ENCODE peak calls at places on chromosome 3, in five cellular contexts. J is DND-41, T is progenitor cell of endocrine pancreas, C is left lung, O is epithelial cell of esophagus. K is an unnamed sample.

GRCh38 chr3:14791343-14791945 is 27.3 kb upstream of the FGD5 start:
- DNase-seq in C (no peak), O (peak; percentile 64), J (peak; percentile 46), T (peak; percentile 55), K (no peak)

GRCh38 chr3:183309276-183309675 is 56.2 kb downstream of the B3GNT5 start:
- DNase-seq in C (no peak), J (no peak), T (no peak), O (no peak), K (no peak)

GRCh38 chr3:157906627-157907026 is 199.6 kb downstream of the SHOX2 start:
- DNase-seq in J (no peak), T (no peak), C (no peak), O (peak; percentile 14), K (no peak)

GRCh38 chr3:4343258-4343657 is 40.1 kb downstream of the SETMAR start:
- DNase-seq in T (no peak), C (no peak), O (peak; percentile 17), J (no peak), K (no peak)

GRCh38 chr3:8665407-8665896 is 20.9 kb upstream of the SSUH2 start:
- DNase-seq in O (no peak), T (no peak), C (no peak), J (no peak), K (no peak)

GRCh38 chr3:135382621-135383020 is 582.9 kb upstream of the PPP2R3A start:
- DNase-seq in T (no peak), O (no peak), C (no peak), J (no peak), K (no peak)

GRCh38 chr3:8524249-8524648 is 22.6 kb downstream of the LMCD1 start:
- DNase-seq in J (no peak), T (no peak), C (no peak), O (peak; percentile 38), K (no peak)

GRCh38 chr3:74465652-74466415 is 148.6 kb downstream of the CNTN3 start:
- DNase-seq in J (no peak), T (no peak), O (no peak), C (no peak), K (no peak)

GRCh38 chr3:81726735-81727134 is 34.7 kb downstream of the GBE1 start:
- DNase-seq in T (no peak), C (no peak), O (peak; percentile 75), J (no peak), K (no peak)

GRCh38 chr3:16824085-16824696 is 60.6 kb upstream of the PLCL2 start:
- DNase-seq in C (no peak), O (no peak), T (no peak), J (peak; percentile 69), K (no peak)

GRCh38 chr3:1766384-1766783 is 332.3 kb upstream of the CNTN4 start:
- DNase-seq in T (no peak), C (no peak), J (no peak), O (no peak), K (no peak)

GRCh38 chr3:197372076-197372661 is 73.8 kb upstream of the DLG1 start:
- DNase-seq in O (peak; percentile 97), T (no peak), J (no peak), C (no peak), K (no peak)

GRCh38 chr3:116226245-116226644 is 219.0 kb downstream of the LSAMP start:
- DNase-seq in J (no peak), T (no peak), C (no peak), O (no peak), K (no peak)

GRCh38 chr3:56802411-56802745 is 629 bp upstream of the ARHGEF3 start:
- DNase-seq in T (no peak), J (no peak), C (no peak), O (no peak), K (no peak)

GRCh38 chr3:53039376-53039752 is 6.5 kb downstream of the SFMBT1 start:
- DNase-seq in O (no peak), C (no peak), T (no peak), J (no peak), K (no peak)

GRCh38 chr3:194379651-194380050 is 10.1 kb upstream of the LRRC15 start:
- DNase-seq in C (no peak), T (no peak), J (no peak), O (no peak), K (no peak)

GRCh38 chr3:194078046-194078445 is 57.9 kb upstream of the HES1 start:
- DNase-seq in O (no peak), T (no peak), J (no peak), C (no peak), K (no peak)

GRCh38 chr3:32200490-32200889 is 38.0 kb upstream of the CMTM8 start:
- DNase-seq in C (no peak), T (no peak), J (no peak), O (no peak), K (no peak)

GRCh38 chr3:149599236-149599635 is 58.6 kb downstream of the WWTR1 start:
- DNase-seq in O (no peak), T (no peak), C (no peak), J (no peak), K (no peak)

GRCh38 chr3:104629038-104629437 is 737.7 kb upstream of the ALCAM start:
- DNase-seq in J (no peak), C (no peak), O (peak; percentile 77), T (no peak), K (no peak)

GRCh38 chr3:124699686-124700396 is 30.4 kb upstream of the UMPS start:
- DNase-seq in C (no peak), J (no peak), T (no peak), O (no peak), K (no peak)

GRCh38 chr3:110814170-110815007 is 257.2 kb upstream of the NECTIN3 start:
- DNase-seq in O (peak; percentile 81), T (no peak), C (no peak), J (peak; percentile 62), K (no peak)

GRCh38 chr3:31165399-31165860 is 271.0 kb upstream of the GADL1 start:
- DNase-seq in O (peak; percentile 7), J (no peak), T (no peak), C (no peak), K (no peak)
- TF ChIP-seq CTCF in O (no peak), J (no peak), T (no peak), C (no peak), K (no peak)

GRCh38 chr3:17995769-17996168 is 253.3 kb upstream of the TBC1D5 start:
- DNase-seq in C (no peak), J (no peak), T (no peak), O (peak; percentile 4), K (no peak)
- TF ChIP-seq CTCF in C (no peak), J (peak; percentile 50), T (no peak), O (no peak), K (no peak)

GRCh38 chr3:42960781-42961180 is 18.3 kb upstream of the GASK1A start:
- DNase-seq in J (no peak), C (no peak), O (no peak), T (no peak), K (no peak)

GRCh38 chr3:42961633-42962032 is 17.5 kb upstream of the GASK1A start:
- DNase-seq in C (no peak), O (peak; percentile 62), J (peak; percentile 30), T (no peak), K (no peak)

GRCh38 chr3:42960282-42960681 is 18.8 kb upstream of the GASK1A start:
- DNase-seq in T (no peak), O (peak; percentile 28), C (no peak), J (no peak), K (no peak)

GRCh38 chr3:42957573-42957972 is 21.5 kb upstream of the GASK1A start:
- DNase-seq in T (no peak), O (no peak), C (no peak), J (no peak), K (no peak)
- TF ChIP-seq CTCF in T (peak; percentile 36), O (peak; percentile 9), C (no peak), J (peak; percentile 11), K (no peak)

DNA sequence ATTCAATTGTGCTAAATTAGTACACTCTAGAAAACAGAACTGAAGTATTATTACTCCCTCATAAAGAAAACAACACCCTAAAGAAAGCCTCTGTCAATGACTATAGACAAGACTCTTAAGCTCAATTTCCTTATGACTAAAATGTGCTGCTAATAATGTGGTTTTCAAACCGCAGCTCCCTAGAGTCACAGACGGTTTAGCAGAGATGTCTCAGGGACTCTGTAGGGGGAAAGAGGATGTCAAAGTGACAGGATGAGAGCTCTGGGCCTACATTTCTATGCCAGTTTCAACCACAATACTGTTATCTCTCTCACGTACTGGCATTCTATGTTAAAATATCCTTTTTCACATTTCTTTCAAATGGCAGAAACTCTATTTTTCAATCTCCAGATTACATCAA is 37.6 kb upstream of the WDR49 start:
- DNase-seq in J (peak; percentile 71), C (no peak), O (no peak), T (no peak), K (no peak)
- TF ChIP-seq CTCF in J (no peak), C (no peak), O (no peak), T (no peak), K (no peak)

GRCh38 chr3:165195628-165196576 is at the start of gene SLITRK3:
- DNase-seq in J (no peak), T (no peak), C (no peak), O (no peak), K (no peak)

GRCh38 chr3:165193392-165194268 is 2.6 kb downstream of the SLITRK3 start:
- DNase-seq in T (no peak), J (no peak), C (no peak), O (no peak), K (no peak)

GRCh38 chr3:165195226-165195625 is 958 bp downstream of the SLITRK3 start:
- DNase-seq in O (no peak), T (no peak), J (no peak), C (no peak), K (no peak)

GRCh38 chr3:165194477-165195135 is 1.6 kb downstream of the SLITRK3 start:
- DNase-seq in C (no peak), J (no peak), T (no peak), O (no peak), K (no peak)

DNA sequence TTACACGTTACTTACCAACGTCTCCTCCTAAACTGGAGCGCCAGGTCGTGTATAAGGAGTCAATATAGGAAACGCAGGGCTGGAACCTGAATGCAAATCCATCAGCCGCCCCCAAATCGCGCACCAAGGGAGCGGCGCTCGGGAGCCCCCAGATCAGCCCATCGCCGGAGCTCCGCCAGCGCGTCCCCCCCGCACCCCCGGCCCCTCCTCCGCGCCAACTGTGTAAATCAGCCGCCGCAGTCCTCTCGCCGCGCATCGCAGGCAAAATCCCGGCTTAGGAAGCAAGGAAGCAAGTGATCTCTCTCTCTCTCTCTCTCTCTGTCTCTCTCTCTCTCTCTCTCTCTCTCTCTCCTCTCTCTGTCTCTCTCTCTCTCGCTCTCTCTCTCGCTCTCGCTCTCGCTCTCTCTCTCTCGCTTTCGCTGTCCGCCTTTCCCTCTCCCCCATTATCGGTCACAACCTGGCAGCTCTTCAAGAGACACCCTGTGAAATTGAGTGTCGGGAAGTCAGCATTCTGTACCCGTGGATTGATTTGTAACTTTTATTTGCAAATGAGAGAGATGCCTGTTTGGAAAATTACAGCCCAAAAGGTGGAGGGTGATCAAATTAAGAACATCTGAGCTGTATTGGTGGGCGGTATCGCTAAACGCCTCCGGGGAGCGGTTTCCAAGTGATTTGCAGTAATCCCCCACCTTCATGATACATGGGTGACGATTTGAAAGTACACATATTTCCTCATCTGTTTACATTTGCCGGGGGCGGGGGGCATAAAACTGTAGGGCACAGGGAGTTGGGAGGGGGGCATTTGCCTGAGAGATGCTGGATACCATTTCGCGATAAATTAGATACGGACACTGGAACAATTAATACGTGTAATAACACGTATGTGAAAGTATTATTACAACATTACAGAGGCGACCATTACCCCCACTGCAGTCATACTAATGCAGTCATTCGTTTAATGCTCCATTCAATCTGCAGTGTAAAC is 685 bp upstream of the SLITRK3 start:
- DNase-seq in T (no peak), J (no peak), C (peak; percentile 67), O (no peak), K (no peak)
- TF ChIP-seq CTCF in T (no peak), J (no peak), C (no peak), O (no peak), K (no peak)

K was measured in natural killer cell.